ENCODE peak calls at places on chromosome 10, in eight cellular contexts. I is GM04504; V is activated T-helper 1 cell treated with Interleukin-2 at 50 U/mL for 16 hours; Q is breast epithelium; F is GM20000; C is naive thymus-derived CD4-positive, alpha-beta T cell; L is NCI-H1092; J is tibial artery. M is an unnamed sample.

GRCh38 chr10:64080071-64080470 is 558.9 kb downstream of the REEP3 start:
- DNase-seq in I (no peak), V (no peak), Q (no peak), F (no peak), C (no peak), L (no peak), J (no peak), M (no peak)

GRCh38 chr10:116069856-116070255 is 203.2 kb downstream of the GFRA1 start:
- DNase-seq in I (no peak), V (no peak), Q (no peak), F (no peak), C (no peak), L (no peak), J (no peak), M (no peak)

GRCh38 chr10:12724782-12725579 is 276.5 kb downstream of the CCDC3 start:
- DNase-seq in I (no peak), V (no peak), Q (no peak), F (no peak), C (no peak), L (no peak), J (no peak), M (no peak)

GRCh38 chr10:78857193-78857592 is 211.6 kb upstream of the ZMIZ1 start:
- DNase-seq in I (no peak), V (no peak), Q (no peak), F (no peak), C (no peak), L (no peak), J (no peak), M (no peak)

GRCh38 chr10:88386878-88387773 is 196.0 kb downstream of the RNLS start:
- DNase-seq in I (peak), V (no peak), Q (no peak), F (peak), C (peak), L (no peak), J (peak), M (no peak)

GRCh38 chr10:27745719-27746363 is at the start of gene MKX:
- DNase-seq in I (peak), V (no peak), Q (no peak), F (no peak), C (no peak), L (no peak), J (peak), M (no peak)

GRCh38 chr10:132509506-132510173 is 27.9 kb upstream of the INPP5A start:
- DNase-seq in I (no peak), V (no peak), Q (no peak), F (no peak), C (no peak), L (no peak), J (no peak), M (no peak)

GRCh38 chr10:18615618-18616017 is 35.8 kb downstream of the NSUN6 start:
- DNase-seq in I (no peak), V (no peak), Q (no peak), F (no peak), C (no peak), L (no peak), J (no peak), M (no peak)

GRCh38 chr10:7192831-7193348 is 217.9 kb downstream of the SFMBT2 start:
- DNase-seq in I (no peak), V (peak), Q (no peak), F (no peak), C (peak), L (no peak), J (no peak), M (no peak)

GRCh38 chr10:27771231-27771630 is 25.6 kb upstream of the MKX start:
- DNase-seq in I (no peak), V (no peak), Q (no peak), F (no peak), C (no peak), L (no peak), J (no peak), M (no peak)

GRCh38 chr10:43606323-43607198 is at the start of gene ZNF485:
- DNase-seq in I (no peak), V (peak), Q (no peak), F (peak), C (peak), L (peak), J (peak), M (peak)

GRCh38 chr10:57049096-57049495 is 688.0 kb upstream of the ZWINT start:
- DNase-seq in I (no peak), V (no peak), Q (no peak), F (no peak), C (no peak), L (no peak), J (no peak), M (no peak)

GRCh38 chr10:68594405-68594804 is 34.3 kb downstream of the TET1 start:
- DNase-seq in I (no peak), V (no peak), Q (no peak), F (no peak), C (no peak), L (no peak), J (no peak), M (no peak)

GRCh38 chr10:12644380-12645144 is 295.2 kb downstream of the CAMK1D start:
- DNase-seq in I (no peak), V (no peak), Q (no peak), F (peak), C (no peak), L (no peak), J (no peak), M (no peak)

GRCh38 chr10:49076319-49076718 is 39.0 kb downstream of the VSTM4 start:
- DNase-seq in I (no peak), V (no peak), Q (no peak), F (no peak), C (no peak), L (no peak), J (no peak), M (no peak)

GRCh38 chr10:91415816-91416215 is 5.7 kb downstream of the HECTD2 start:
- DNase-seq in I (no peak), V (no peak), Q (no peak), F (no peak), C (no peak), L (no peak), J (no peak), M (no peak)

GRCh38 chr10:86281396-86281795 is 85.2 kb downstream of the GRID1 start:
- DNase-seq in I (no peak), V (no peak), Q (no peak), F (no peak), C (no peak), L (no peak), J (no peak), M (no peak)

GRCh38 chr10:58590152-58590551 is 77.5 kb downstream of the BICC1 start:
- DNase-seq in I (peak), V (no peak), Q (no peak), F (no peak), C (no peak), L (no peak), J (peak), M (no peak)

GRCh38 chr10:132867801-132868644 is 74.3 kb downstream of the CFAP46 start:
- DNase-seq in I (no peak), V (no peak), Q (no peak), F (no peak), C (no peak), L (no peak), J (peak), M (no peak)

GRCh38 chr10:132624847-132625839 is 87.6 kb downstream of the INPP5A start:
- DNase-seq in I (no peak), V (no peak), Q (no peak), F (no peak), C (no peak), L (no peak), J (no peak), M (no peak)

GRCh38 chr10:72308320-72308987 is 34.7 kb downstream of the DDIT4 start:
- DNase-seq in I (no peak), V (no peak), Q (no peak), F (no peak), C (no peak), L (no peak), J (no peak), M (peak)

GRCh38 chr10:69337312-69338132 is 59.2 kb downstream of the HK1 start:
- DNase-seq in I (no peak), V (no peak), Q (no peak), F (no peak), C (no peak), L (no peak), J (no peak), M (no peak)

GRCh38 chr10:21278491-21279216 is 246.8 kb downstream of the SKIDA1 start:
- DNase-seq in I (peak), V (peak), Q (peak), F (peak), C (peak), L (peak), J (peak), M (peak)

GRCh38 chr10:73819513-73820093 is 8.2 kb upstream of the NDST2 start:
- DNase-seq in I (no peak), V (no peak), Q (peak), F (no peak), C (no peak), L (no peak), J (no peak), M (no peak)

GRCh38 chr10:105073999-105074398 is 432.9 kb downstream of the SORCS3 start:
- DNase-seq in I (no peak), V (no peak), Q (no peak), F (no peak), C (no peak), L (no peak), J (no peak), M (no peak)

GRCh38 chr10:86100581-86101061 is 266.0 kb downstream of the GRID1 start:
- DNase-seq in I (no peak), V (no peak), Q (no peak), F (peak), C (no peak), L (no peak), J (no peak), M (no peak)

GRCh38 chr10:103416436-103417147 is 20.2 kb downstream of the PDCD11 start:
- DNase-seq in I (peak), V (peak), Q (peak), F (peak), C (peak), L (peak), J (peak), M (no peak)

GRCh38 chr10:59817806-59818205 is 64.6 kb upstream of the MRLN start:
- DNase-seq in I (no peak), V (no peak), Q (no peak), F (no peak), C (no peak), L (no peak), J (peak), M (no peak)

GRCh38 chr10:129916506-129916995 is 47.5 kb downstream of the EBF3 start:
- DNase-seq in I (no peak), V (no peak), Q (no peak), F (no peak), C (no peak), L (no peak), J (no peak), M (no peak)

GRCh38 chr10:109880886-109881467 is 42.3 kb downstream of the XPNPEP1 start:
- DNase-seq in I (no peak), V (no peak), Q (no peak), F (peak), C (no peak), L (no peak), J (no peak), M (no peak)

GRCh38 chr10:33134011-33134751 is 176.2 kb upstream of the ITGB1 start:
- DNase-seq in I (no peak), V (peak), Q (peak), F (no peak), C (no peak), L (no peak), J (peak), M (peak)

GRCh38 chr10:129849452-129849750 is 114.7 kb downstream of the EBF3 start:
- DNase-seq in I (no peak), V (no peak), Q (no peak), F (no peak), C (no peak), L (no peak), J (no peak), M (no peak)

M was measured in SHP77 treated with DMSO at 0.1 percent for 48 hours.